ENCODE peak calls at places on chromosomes 3 and 15, in four cellular contexts. A, J, F and Z are unnamed samples.

GRCh38 chr15:98525625-98526024 is 122.7 kb upstream of the IGF1R start:
- DNase-seq in A (no peak), J (no peak), F (no peak), Z (no peak)

GRCh38 chr3:124758851-124759635 is 28.8 kb downstream of the UMPS start:
- DNase-seq in A (no peak), J (no peak), F (no peak), Z (no peak)

GRCh38 chr15:83435202-83435601 is 11.9 kb upstream of the SH3GL3 start:
- DNase-seq in A (no peak), J (no peak), F (no peak), Z (no peak)

GRCh38 chr3:128994173-128994512 is 267 bp upstream of the CFAP92 start:
- DNase-seq in A (no peak), J (no peak), F (no peak), Z (no peak)

GRCh38 chr3:14377838-14378169 is 24.6 kb upstream of the SLC6A6 start:
- DNase-seq in A (no peak), J (no peak), F (no peak), Z (peak; percentile 25)

GRCh38 chr15:77187751-77188464 is 117.0 kb upstream of the TSPAN3 start:
- DNase-seq in A (no peak), J (no peak), F (no peak), Z (peak; percentile 73)

GRCh38 chr3:44848634-44849033 is 13.1 kb upstream of the TMEM42 start:
- DNase-seq in A (no peak), J (no peak), F (no peak), Z (no peak)

GRCh38 chr3:158166223-158166622 is 56.3 kb downstream of the RSRC1 start:
- DNase-seq in A (no peak), J (no peak), F (no peak), Z (no peak)

GRCh38 chr3:127172211-127172610 is 20.7 kb upstream of the PRR23E start:
- DNase-seq in A (no peak), J (peak; percentile 3), F (no peak), Z (no peak)

GRCh38 chr15:38440353-38441129 is 13.4 kb upstream of the FAM98B start:
- DNase-seq in A (peak; percentile 75), J (peak; percentile 41), F (peak; percentile 74), Z (peak; percentile 44)

GRCh38 chr3:10983219-10983916 is 9.2 kb upstream of the SLC6A1 start:
- DNase-seq in A (peak; percentile 25), J (peak; percentile 71), F (peak; percentile 79), Z (no peak)

GRCh38 chr15:64841258-64842098 is at the start of gene PLEKHO2:
- DNase-seq in A (peak; percentile 85), J (peak; percentile 86), F (peak; percentile 96), Z (peak; percentile 53)

GRCh38 chr15:83565553-83566159 is 88.3 kb upstream of the ADAMTSL3 start:
- DNase-seq in A (peak; percentile 25), J (peak; percentile 44), F (peak; percentile 30), Z (no peak)

GRCh38 chr3:152656207-152657001 is 178.5 kb upstream of the P2RY1 start:
- DNase-seq in A (no peak), J (no peak), F (no peak), Z (no peak)

GRCh38 chr3:37922721-37923575 is 61.3 kb downstream of the CTDSPL start:
- DNase-seq in A (no peak), J (no peak), F (no peak), Z (no peak)

GRCh38 chr3:18099611-18100010 is 325.5 kb downstream of the SATB1 start:
- DNase-seq in A (no peak), J (no peak), F (no peak), Z (no peak)

GRCh38 chr3:167032267-167032876 is 347.7 kb downstream of the ZBBX start:
- DNase-seq in A (peak; percentile 57), J (peak; percentile 31), F (no peak), Z (no peak)

GRCh38 chr15:65209701-65210643 is 1.3 kb downstream of the CILP start:
- DNase-seq in A (no peak), J (no peak), F (no peak), Z (no peak)

GRCh38 chr3:170163956-170164645 is 17.4 kb downstream of the PHC3 start:
- DNase-seq in A (no peak), J (no peak), F (no peak), Z (no peak)

GRCh38 chr3:170162052-170162451 is 19.5 kb downstream of the PHC3 start:
- DNase-seq in A (no peak), J (no peak), F (no peak), Z (no peak)

GRCh38 chr3:170164720-170165119 is 16.8 kb downstream of the PHC3 start:
- DNase-seq in A (no peak), J (no peak), F (no peak), Z (no peak)

GRCh38 chr3:170159933-170160332 is 21.6 kb downstream of the PHC3 start:
- DNase-seq in A (no peak), J (no peak), F (no peak), Z (no peak)

GRCh38 chr3:170162630-170163029 is 18.9 kb downstream of the PHC3 start:
- DNase-seq in A (no peak), J (no peak), F (no peak), Z (no peak)
- TF ChIP-seq TARDBP in A (no peak), J (no peak), F (no peak), Z (no peak)

DNA sequence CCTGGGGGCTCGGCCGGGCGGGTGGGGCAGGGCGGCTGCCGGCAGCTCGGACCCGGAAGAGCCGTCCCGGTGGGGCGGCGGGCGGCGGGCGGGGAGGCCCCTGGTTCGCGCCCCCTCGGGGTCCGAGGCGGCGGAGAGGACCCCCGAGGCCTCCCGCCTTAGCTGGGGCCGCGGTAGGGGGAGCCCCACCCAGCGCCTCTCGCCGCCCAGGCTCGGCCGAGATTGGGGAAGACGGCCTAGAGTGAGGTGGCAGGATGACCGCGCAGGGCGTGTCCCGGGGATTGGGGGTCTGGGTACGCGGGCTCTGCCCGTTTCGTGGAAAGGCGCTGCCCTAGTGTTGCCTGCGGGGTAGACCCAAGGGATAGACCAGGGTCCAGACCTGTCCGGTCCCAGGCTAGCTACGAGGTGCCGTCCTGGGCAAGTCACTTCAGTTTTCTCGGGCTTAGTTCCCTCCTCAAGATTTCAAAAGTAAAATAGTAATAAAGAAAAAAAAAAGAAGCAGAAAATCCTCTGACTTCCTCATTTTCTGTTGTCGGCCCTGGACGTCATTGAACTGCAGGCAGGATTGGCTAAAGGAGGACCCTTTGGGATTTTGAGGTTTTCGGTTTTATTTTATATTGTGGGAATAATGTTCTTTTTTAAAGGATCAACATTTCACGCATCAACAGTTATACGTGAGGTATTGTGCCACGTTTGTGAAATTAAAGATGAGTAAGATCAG is 580 bp downstream of the IQGAP1 start:
- DNase-seq in A (peak; percentile 17), J (peak; percentile 46), F (peak; percentile 80), Z (no peak)
- TF ChIP-seq TARDBP in A (no peak), J (no peak), F (no peak), Z (no peak)

GRCh38 chr15:41634072-41634628 is 26.1 kb upstream of the MGA start:
- DNase-seq in A (no peak), J (no peak), F (no peak), Z (no peak)

GRCh38 chr15:41631880-41632279 is 28.3 kb upstream of the MGA start:
- DNase-seq in A (no peak), J (no peak), F (no peak), Z (no peak)

GRCh38 chr15:41630616-41631218 is 29.5 kb upstream of the MGA start:
- DNase-seq in A (peak; percentile 35), J (no peak), F (no peak), Z (no peak)

GRCh38 chr15:41637086-41637485 is 23.1 kb upstream of the MGA start:
- DNase-seq in A (no peak), J (no peak), F (no peak), Z (no peak)

DNA sequence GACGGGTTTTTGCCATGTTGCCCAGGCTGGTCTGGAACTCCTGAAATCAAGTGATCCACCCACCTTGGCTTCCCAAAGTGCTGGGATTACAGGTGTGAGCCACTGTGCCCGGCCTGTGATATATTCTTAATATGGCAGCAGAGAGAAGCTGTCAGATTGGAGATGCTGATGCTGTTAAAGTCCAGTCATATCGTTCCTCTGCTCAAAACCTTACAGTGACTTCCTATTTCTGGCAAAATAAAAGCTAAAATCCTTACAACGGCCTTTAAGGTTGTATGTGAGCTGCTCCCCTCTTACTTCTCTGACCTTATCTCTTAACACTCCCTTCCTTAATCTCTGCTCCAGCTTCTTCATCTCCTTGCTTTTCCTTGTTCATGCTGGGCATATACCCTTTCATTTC is 26.6 kb upstream of the MGA start:
- DNase-seq in A (no peak), J (no peak), F (no peak), Z (no peak)
- TF ChIP-seq TARDBP in A (no peak), J (no peak), F (no peak), Z (no peak)

DNA sequence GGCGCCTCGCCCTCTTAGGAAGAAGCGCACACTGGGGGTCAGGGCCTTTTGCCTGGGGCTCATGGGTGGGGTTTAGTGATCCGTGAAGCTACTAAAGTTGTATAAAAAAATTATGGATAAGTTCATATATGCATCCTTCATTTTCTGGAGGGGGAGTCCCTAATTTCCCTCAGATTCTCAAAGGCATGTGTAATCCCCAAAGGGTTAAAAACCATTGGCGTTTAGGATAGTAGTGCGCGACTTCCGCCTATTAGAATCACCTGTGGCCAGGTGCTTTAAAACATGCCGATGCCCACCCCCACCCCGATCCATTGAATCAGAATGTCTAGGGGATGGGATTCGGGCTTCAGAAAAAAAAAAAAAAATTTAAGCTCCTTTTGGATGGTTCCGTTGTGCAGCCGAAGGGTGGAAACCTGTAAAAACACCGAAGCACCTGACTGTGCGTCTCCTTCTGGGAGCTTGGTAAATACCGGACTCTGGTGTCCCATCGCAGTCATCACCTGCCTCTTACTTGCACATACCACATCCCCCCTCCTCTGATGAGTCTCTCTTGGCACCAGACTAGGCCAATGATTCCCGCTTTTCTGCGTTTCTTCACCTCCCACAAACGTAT is 594 bp downstream of the APH1B start:
- DNase-seq in A (no peak), J (no peak), F (no peak), Z (no peak)
- TF ChIP-seq TARDBP in A (no peak), J (no peak), F (no peak), Z (no peak)

DNA sequence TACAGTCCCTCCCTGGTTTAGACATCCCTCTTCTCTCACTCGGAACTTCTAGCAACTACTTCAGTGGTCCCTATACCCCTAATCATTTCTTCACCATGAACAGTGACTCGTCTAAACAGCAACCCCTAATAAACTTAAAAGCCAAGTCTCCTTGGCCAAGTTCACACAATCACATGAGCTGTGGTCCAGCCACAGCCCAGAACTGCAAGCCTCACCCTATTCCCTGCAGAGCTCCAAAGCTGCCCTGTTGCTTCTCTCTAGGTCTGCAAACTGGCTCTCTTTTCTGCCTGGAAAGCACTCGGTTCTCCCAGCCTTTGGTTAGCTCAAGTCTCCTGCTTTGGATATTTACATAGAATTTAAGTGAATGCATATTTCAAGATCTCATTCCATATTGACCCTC is 107.1 kb downstream of the TOP2B start:
- DNase-seq in A (no peak), J (no peak), F (no peak), Z (no peak)
- TF ChIP-seq TARDBP in A (no peak), J (no peak), F (no peak), Z (no peak)

DNA sequence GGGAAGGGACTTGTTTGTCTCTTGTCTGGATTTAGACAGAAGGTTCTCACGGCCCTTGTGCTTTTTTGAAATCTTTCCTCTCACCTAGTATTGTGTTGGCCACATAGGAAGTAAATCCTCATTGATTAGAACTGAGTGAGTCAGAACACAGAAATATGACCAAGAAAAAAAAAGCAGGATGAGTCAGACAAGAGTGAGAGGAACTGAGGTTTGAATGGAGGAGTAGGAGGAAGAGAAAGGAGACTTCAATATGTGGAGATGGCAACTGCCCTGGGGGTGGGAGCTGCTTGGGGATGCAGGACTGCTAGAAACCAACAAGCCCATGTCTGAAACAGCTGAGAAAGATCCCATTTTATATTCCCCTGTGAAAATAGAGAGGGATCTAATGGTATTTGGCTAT is 194.1 kb upstream of the ZBTB20 start:
- DNase-seq in A (no peak), J (no peak), F (no peak), Z (no peak)
- TF ChIP-seq TARDBP in A (no peak), J (no peak), F (no peak), Z (no peak)